ENCODE peak calls at places on chromosomes 16 and 17, in eight cellular contexts. A is stimulated activated CD4-positive, alpha-beta T cell treated with anti-CD3 and anti-CD28 coated beads, Interleukin-1b, Interleukin-23, amount 100 ng/mL, for 1 hour; J is activated CD8-positive, alpha-beta T cell treated with anti-CD3 and anti-CD28 coated beads for 36 hours; G is endothelial cell of umbilical vein; C is effector memory CD8-positive, alpha-beta T cell; Q is naive thymus-derived CD8-positive, alpha-beta T cell; U is head of caudate nucleus; K is WERI-Rb-1. H is an unnamed sample.

GRCh38 chr17:18132711-18133110 is 24.2 kb downstream of the MYO15A start:
- DNase-seq in A (no peak), J (no peak), G (no peak), C (no peak), Q (no peak), U (no peak), K (no peak), H (no peak)

GRCh38 chr17:50634123-50634914 is at the start of gene ABCC3:
- DNase-seq in A (no peak), J (no peak), G (no peak), C (no peak), Q (no peak), U (no peak), K (no peak), H (no peak)

GRCh38 chr16:30027588-30028437 is 3.3 kb downstream of the TLCD3B start:
- DNase-seq in A (no peak), J (no peak), G (no peak), C (no peak), Q (no peak), U (no peak), K (peak), H (peak)

GRCh38 chr16:66248096-66248495 is 118.4 kb upstream of the CDH5 start:
- DNase-seq in A (no peak), J (no peak), G (no peak), C (no peak), Q (no peak), U (no peak), K (no peak), H (no peak)

GRCh38 chr16:53822936-53823529 is 119.1 kb downstream of the FTO start:
- DNase-seq in A (no peak), J (peak), G (peak), C (no peak), Q (no peak), U (no peak), K (no peak), H (peak)

GRCh38 chr16:73997340-73997711 is 299.3 kb upstream of the PSMD7 start:
- DNase-seq in A (no peak), J (no peak), G (no peak), C (no peak), Q (no peak), U (no peak), K (no peak), H (no peak)

GRCh38 chr16:51095890-51096626 is 55.0 kb downstream of the SALL1 start:
- DNase-seq in A (no peak), J (no peak), G (no peak), C (no peak), Q (no peak), U (no peak), K (no peak), H (no peak)

GRCh38 chr17:80175411-80175810 is 5.6 kb downstream of the CARD14 start:
- DNase-seq in A (no peak), J (no peak), G (no peak), C (no peak), Q (no peak), U (no peak), K (no peak), H (peak)

GRCh38 chr17:48250949-48251348 is 143.4 kb downstream of the SNX11 start:
- DNase-seq in A (no peak), J (no peak), G (no peak), C (no peak), Q (no peak), U (no peak), K (no peak), H (no peak)